ENCODE peak calls at places on chromosomes 3 and 15, in four cellular contexts. U is nephron progenitor cell; M is activated CD4-positive, alpha-beta memory T cell treated with anti-CD3 and anti-CD28 coated beads, Interleukin-2, amount 10 ng/mL, durations not matched to agents 7 days and 5 days; A is astrocyte of the spinal cord. Q is an unnamed sample.

GRCh38 chr15:23035964-23036566 is 3.3 kb downstream of the TUBGCP5 start:
- DNase-seq in U (peak), M (peak), A (peak), Q (no peak)

GRCh38 chr15:95850837-95851236 is 479.7 kb upstream of the NR2F2 start:
- DNase-seq in U (no peak), M (no peak), A (no peak), Q (no peak)

GRCh38 chr15:95247068-95247984 is 1016.0 kb downstream of the MCTP2 start:
- DNase-seq in U (no peak), M (no peak), A (peak), Q (no peak)

GRCh38 chr3:33067484-33067883 is 29.5 kb downstream of the GLB1 start:
- DNase-seq in U (no peak), M (peak), A (peak), Q (no peak)

GRCh38 chr3:182242563-182242962 is 530.8 kb downstream of the SOX2 start:
- DNase-seq in U (no peak), M (no peak), A (no peak), Q (no peak)

GRCh38 chr3:160150525-160150924 is 74.7 kb upstream of the C3orf80 start:
- DNase-seq in U (no peak), M (no peak), A (peak), Q (no peak)

GRCh38 chr15:72511536-72511935 is 37.4 kb downstream of the ARIH1 start:
- DNase-seq in U (no peak), M (no peak), A (peak), Q (no peak)

GRCh38 chr3:16609927-16610580 is 4.8 kb upstream of the DAZL start:
- DNase-seq in U (no peak), M (no peak), A (no peak), Q (no peak)

GRCh38 chr15:82139823-82140268 is 94.0 kb upstream of the MEX3B start:
- DNase-seq in U (no peak), M (no peak), A (peak), Q (no peak)

GRCh38 chr3:154018100-154018696 is 103.0 kb upstream of the ARHGEF26 start:
- DNase-seq in U (peak), M (peak), A (peak), Q (no peak)

GRCh38 chr15:45331977-45332376 is 46.4 kb downstream of the GATM start:
- DNase-seq in U (no peak), M (no peak), A (no peak), Q (no peak)

GRCh38 chr15:67955256-67955655 is 98.9 kb upstream of the PIAS1 start:
- DNase-seq in U (no peak), M (no peak), A (no peak), Q (no peak)

GRCh38 chr3:66228707-66229106 is 7.9 kb downstream of the SLC25A26 start:
- DNase-seq in U (no peak), M (no peak), A (no peak), Q (no peak)

GRCh38 chr15:94033683-94034020 is 197.7 kb upstream of the MCTP2 start:
- DNase-seq in U (no peak), M (no peak), A (no peak), Q (no peak)

GRCh38 chr3:188584162-188584529 is 430.2 kb downstream of the LPP start:
- DNase-seq in U (no peak), M (no peak), A (peak), Q (no peak)

GRCh38 chr3:78725703-78726246 is 1042.0 kb downstream of the ROBO1 start:
- DNase-seq in U (no peak), M (no peak), A (no peak), Q (no peak)

GRCh38 chr3:46930176-46930944 is 46.2 kb downstream of the CCDC12 start:
- DNase-seq in U (no peak), M (no peak), A (peak), Q (no peak)

GRCh38 chr15:79243723-79244122 is 38.8 kb upstream of the ANKRD34C start:
- DNase-seq in U (no peak), M (no peak), A (no peak), Q (peak)

GRCh38 chr3:126208182-126208581 is 27.8 kb upstream of the ALDH1L1 start:
- DNase-seq in U (no peak), M (no peak), A (no peak), Q (no peak)

GRCh38 chr3:185813205-185813604 is 11.6 kb downstream of the IGF2BP2 start:
- DNase-seq in U (no peak), M (no peak), A (no peak), Q (no peak)

GRCh38 chr15:69893863-69894262 is 203.9 kb downstream of the TLE3 start:
- DNase-seq in U (peak), M (no peak), A (peak), Q (no peak)

GRCh38 chr3:68142331-68142887 is 488.0 kb upstream of the SUCLG2 start:
- DNase-seq in U (no peak), M (no peak), A (no peak), Q (no peak)

GRCh38 chr3:34183114-34183513 is 384.7 kb downstream of the PDCD6IP start:
- DNase-seq in U (no peak), M (no peak), A (peak), Q (no peak)

GRCh38 chr3:73024836-73025235 is 28.2 kb downstream of the PPP4R2 start:
- DNase-seq in U (no peak), M (no peak), A (no peak), Q (no peak)

Q was measured in vagina.